ENCODE peak calls at places on chromosomes 2 and 18, in five cellular contexts. D, I, O, L and M are unnamed samples. For H3K4me1, the result is how much of the 10 kb centered on the place peaks cover.

GRCh38 chr2:84880645-84881521 is at the start of gene TRABD2A:
- DNase-seq in D (no peak), I (peak), O (peak), L (no peak), M (peak)

GRCh38 chr2:120617055-120617454 is 118.6 kb upstream of the GLI2 start:
- DNase-seq in D (no peak), I (peak), O (no peak), L (no peak), M (peak)

GRCh38 chr18:23982154-23983071 is 32.1 kb upstream of the TTC39C start:
- DNase-seq in D (peak), I (peak), O (peak), L (peak), M (peak)

GRCh38 chr18:33288082-33288716 is 152.3 kb downstream of the CCDC178 start:
- DNase-seq in D (no peak), I (no peak), O (no peak), L (no peak), M (no peak)

GRCh38 chr2:172323256-172323655 is 104.1 kb upstream of the ITGA6 start:
- DNase-seq in D (no peak), I (no peak), O (no peak), L (no peak), M (no peak)

GRCh38 chr2:216216951-216217903 is 108.1 kb downstream of the XRCC5 start:
- DNase-seq in D (peak), I (no peak), O (no peak), L (peak), M (peak)

GRCh38 chr2:204726831-204727230 is 181.6 kb downstream of the PARD3B start:
- DNase-seq in D (no peak), I (no peak), O (no peak), L (no peak), M (no peak)

GRCh38 chr2:107989445-107989844 is 3.1 kb downstream of the SLC5A7 start:
- DNase-seq in D (no peak), I (no peak), O (no peak), L (no peak), M (no peak)

GRCh38 chr2:240507060-240507777 is 50.6 kb downstream of the ANKMY1 start:
- DNase-seq in D (no peak), I (no peak), O (no peak), L (no peak), M (no peak)

GRCh38 chr2:62554440-62554839 is 48.4 kb upstream of the TMEM17 start:
- DNase-seq in D (no peak), I (no peak), O (no peak), L (no peak), M (no peak)

GRCh38 chr18:62387257-62387656 is 62.1 kb downstream of the TNFRSF11A start:
- DNase-seq in D (no peak), I (no peak), O (no peak), L (no peak), M (no peak)

GRCh38 chr2:205453200-205453599 is 229.1 kb upstream of the NRP2 start:
- DNase-seq in D (no peak), I (no peak), O (no peak), L (no peak), M (no peak)

GRCh38 chr2:18473241-18473841 is 87.1 kb downstream of the RDH14 start:
- DNase-seq in D (peak), I (peak), O (no peak), L (no peak), M (peak)

GRCh38 chr18:48833701-48834394 is 116.9 kb downstream of the SMAD7 start:
- DNase-seq in D (peak), I (no peak), O (no peak), L (no peak), M (peak)

GRCh38 chr2:99153921-99154604 is 679 bp downstream of the TSGA10 start:
- DNase-seq in D (peak), I (no peak), O (peak), L (no peak), M (peak)

GRCh38 chr2:147223119-147223518 is 621.7 kb upstream of the ACVR2A start:
- DNase-seq in D (no peak), I (no peak), O (no peak), L (no peak), M (no peak)

GRCh38 chr2:205763708-205764501 is 81.6 kb downstream of the NRP2 start:
- DNase-seq in D (peak), I (peak), O (peak), L (peak), M (peak)

GRCh38 chr2:207110310-207110709 is 55.4 kb downstream of the KLF7 start:
- DNase-seq in D (no peak), I (no peak), O (no peak), L (no peak), M (no peak)

GRCh38 chr2:239927424-239927981 is 97.6 kb downstream of the NDUFA10 start:
- DNase-seq in D (peak), I (no peak), O (no peak), L (peak), M (peak)

GRCh38 chr2:27184115-27184514 is 27.7 kb upstream of the ATRAID start:
- DNase-seq in D (peak), I (peak), O (no peak), L (no peak), M (peak)

GRCh38 chr2:8893978-8894820 is 56.8 kb upstream of the KIDINS220 start:
- DNase-seq in D (peak), I (no peak), O (no peak), L (no peak), M (no peak)

GRCh38 chr2:137968477-137969417 is 4.5 kb downstream of the HNMT start:
- DNase-seq in D (no peak), I (no peak), O (no peak), L (peak), M (no peak)

GRCh38 chr2:137967042-137967441 is 2.8 kb downstream of the HNMT start:
- DNase-seq in D (no peak), I (no peak), O (no peak), L (no peak), M (no peak)

GRCh38 chr2:137969418-137969765 is 5.1 kb downstream of the HNMT start:
- DNase-seq in D (peak), I (no peak), O (no peak), L (peak), M (peak)

GRCh38 chr2:137966043-137966442 is 1.8 kb downstream of the HNMT start:
- DNase-seq in D (peak), I (no peak), O (no peak), L (no peak), M (no peak)

DNA sequence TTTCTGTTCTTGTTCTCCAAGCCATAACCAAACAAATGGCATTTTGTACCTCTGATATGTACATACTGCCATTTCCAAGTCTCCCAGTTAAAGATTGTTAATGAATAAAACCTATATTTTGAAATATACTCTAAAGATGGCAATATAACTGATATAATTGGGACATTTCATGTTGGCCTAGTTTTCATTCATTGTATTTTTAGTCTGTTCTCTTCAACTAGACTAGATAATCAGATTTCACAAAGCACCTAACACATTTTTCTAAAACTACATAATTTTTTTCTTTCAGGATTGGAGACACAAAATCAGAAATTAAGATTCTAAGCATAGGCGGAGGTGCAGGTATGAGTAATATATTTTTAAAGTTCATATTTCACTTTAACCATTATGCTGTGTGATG is 5.6 kb downstream of the HNMT start:
- DNase-seq in D (no peak), I (no peak), O (no peak), L (no peak), M (no peak)
- H3K4me1 ChIP-seq in D (under half), I (under half), O (under half), L (under half), M (under half)

GRCh38 chr18:64097497-64097896 is 51.4 kb downstream of the LINC00305 start:
- DNase-seq in D (no peak), I (no peak), O (no peak), L (peak), M (peak)

GRCh38 chr18:64094210-64094609 is 54.7 kb downstream of the LINC00305 start:
- DNase-seq in D (no peak), I (no peak), O (no peak), L (no peak), M (no peak)

GRCh38 chr18:64090876-64091275 is 58.0 kb downstream of the LINC00305 start:
- DNase-seq in D (no peak), I (no peak), O (no peak), L (no peak), M (no peak)

GRCh38 chr18:64091526-64091925 is 57.4 kb downstream of the LINC00305 start:
- DNase-seq in D (no peak), I (no peak), O (no peak), L (no peak), M (no peak)

DNA sequence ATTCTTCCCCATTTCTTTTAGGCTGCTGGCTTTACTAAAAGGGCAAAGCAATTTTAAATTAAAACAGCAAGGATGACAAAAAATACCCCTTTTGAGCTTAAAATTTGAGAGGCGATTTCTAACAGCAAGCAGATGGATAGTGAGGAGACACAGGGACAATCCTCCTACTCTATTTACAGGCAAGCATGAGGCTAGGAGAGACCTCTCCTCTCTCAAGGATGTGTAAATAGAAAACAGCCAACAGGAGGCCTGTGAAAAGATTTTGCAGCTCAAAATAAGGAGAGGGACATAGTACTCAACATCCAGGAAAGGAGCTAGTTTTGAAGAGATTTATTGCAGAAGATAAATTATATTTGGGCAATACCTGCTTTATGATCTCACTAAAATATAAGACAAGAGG is 53.8 kb downstream of the LINC00305 start:
- DNase-seq in D (no peak), I (no peak), O (peak), L (no peak), M (no peak)
- H3K4me1 ChIP-seq in D (under half), I (under half), O (under half), L (under half), M (under half)

GRCh38 chr2:101710690-101711318 is 13.3 kb downstream of the MAP4K4 start:
- DNase-seq in D (no peak), I (no peak), O (no peak), L (no peak), M (peak)
- H3K4me1 ChIP-seq in D (under half), I (half or more), O (under half), L (under half), M (half or more)

DNA sequence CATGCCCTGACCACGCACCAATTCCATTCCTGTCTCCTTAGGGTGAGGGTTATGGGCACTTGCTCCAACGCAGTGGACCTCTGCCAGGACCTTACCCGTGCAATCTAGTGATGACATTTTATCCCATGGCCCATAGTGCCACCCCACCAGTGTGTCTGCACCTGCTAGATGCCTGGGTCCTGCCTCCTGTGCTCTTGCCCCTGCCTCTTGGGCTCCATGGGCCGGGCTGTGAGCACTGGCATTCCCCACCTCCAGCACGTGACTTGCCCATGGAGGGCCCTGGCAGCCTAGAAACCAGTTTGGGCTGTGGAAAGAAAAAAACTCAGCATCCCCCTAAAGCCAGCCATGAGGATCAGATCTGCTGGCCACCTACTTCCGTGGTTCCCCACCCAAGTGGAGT is 129.4 kb downstream of the ALPK2 start:
- DNase-seq in D (no peak), I (no peak), O (no peak), L (no peak), M (no peak)
- H3K4me1 ChIP-seq in D (under half), I (under half), O (under half), L (under half), M (under half)

GRCh38 chr2:65186872-65187851 is 40.5 kb upstream of the ACTR2 start:
- DNase-seq in D (peak), I (peak), O (peak), L (peak), M (peak)

GRCh38 chr2:65186093-65186868 is 41.4 kb upstream of the ACTR2 start:
- DNase-seq in D (no peak), I (no peak), O (no peak), L (peak), M (no peak)

GRCh38 chr2:65182570-65182969 is 45.1 kb upstream of the ACTR2 start:
- DNase-seq in D (no peak), I (no peak), O (no peak), L (no peak), M (no peak)

GRCh38 chr2:65185012-65185411 is 42.6 kb upstream of the ACTR2 start:
- DNase-seq in D (no peak), I (no peak), O (no peak), L (no peak), M (no peak)
- H3K4me1 ChIP-seq in D (under half), I (under half), O (under half), L (under half), M (under half)